ENCODE peak calls at places on chromosomes 2 and 18, in four cellular contexts. F is LoVo; H is CD4-positive, CD25-positive, alpha-beta regulatory T cell; J is caudate nucleus. S is an unnamed sample.

GRCh38 chr2:163281717-163282116 is 443.1 kb upstream of the KCNH7 start:
- DNase-seq in F (no peak), H (no peak), J (no peak), S (no peak)

GRCh38 chr2:122519806-122520205 is 764.4 kb downstream of the TSN start:
- DNase-seq in F (no peak), H (no peak), J (no peak), S (no peak)

GRCh38 chr2:100257939-100258338 is 64.4 kb downstream of the LONRF2 start:
- DNase-seq in F (no peak), H (no peak), J (no peak), S (no peak)

GRCh38 chr18:63309422-63309821 is 10.1 kb downstream of the BCL2 start:
- DNase-seq in F (no peak), H (no peak), J (no peak), S (no peak)

GRCh38 chr2:53880756-53881155 is 21.0 kb upstream of the GPR75 start:
- DNase-seq in F (no peak), H (no peak), J (no peak), S (no peak)

GRCh38 chr18:49133112-49133511 is 182.3 kb upstream of the SMAD7 start:
- DNase-seq in F (no peak), H (no peak), J (no peak), S (no peak)

GRCh38 chr2:225725726-225726125 is 326.2 kb downstream of the NYAP2 start:
- DNase-seq in F (no peak), H (no peak), J (no peak), S (no peak)

GRCh38 chr2:230976671-230977171 is 19.2 kb upstream of the SPATA3 start:
- DNase-seq in F (no peak), H (no peak), J (no peak), S (no peak)

GRCh38 chr2:26414291-26414690 is 12.6 kb downstream of the DRC1 start:
- DNase-seq in F (no peak), H (no peak), J (no peak), S (no peak)

GRCh38 chr2:64730551-64731305 is 77.0 kb upstream of the SERTAD2 start:
- DNase-seq in F (peak; percentile 73), H (peak; percentile 38), J (no peak), S (peak; percentile 77)

GRCh38 chr2:210623506-210623905 is 67.1 kb downstream of the CPS1 start:
- DNase-seq in F (no peak), H (no peak), J (no peak), S (no peak)

GRCh38 chr2:224160917-224161316 is 121.8 kb upstream of the SERPINE2 start:
- DNase-seq in F (no peak), H (no peak), J (no peak), S (peak; percentile 46)

GRCh38 chr18:35091841-35092240 is 50.6 kb downstream of the MAPRE2 start:
- DNase-seq in F (no peak), H (no peak), J (no peak), S (no peak)

GRCh38 chr2:215428060-215428910 is 7.6 kb downstream of the FN1 start:
- DNase-seq in F (no peak), H (no peak), J (no peak), S (no peak)

GRCh38 chr2:20603791-20604190 is 47.1 kb downstream of the HS1BP3 start:
- DNase-seq in F (no peak), H (no peak), J (no peak), S (peak; percentile 7)

GRCh38 chr2:191625016-191625415 is 52.9 kb upstream of the NABP1 start:
- DNase-seq in F (no peak), H (peak; percentile 86), J (no peak), S (peak; percentile 19)